ENCODE peak calls at places on chromosome 14, in seven cellular contexts. Z is fibroblast of mammary gland, F is epithelial cell of esophagus, P is AG10803, U is foreskin fibroblast, W is BE2C, R is GM23248. D is an unnamed sample.

GRCh38 chr14:105774001-105774400 is 247.6 kb downstream of the TMEM121 start:
- DNase-seq in P (no peak), Z (no peak), F (no peak), U (no peak), W (no peak), R (no peak), D (no peak)

GRCh38 chr14:41609704-41610183 is 3.1 kb downstream of the LRFN5 start:
- DNase-seq in P (peak; percentile 8), U (peak; percentile 82), F (no peak), R (peak; percentile 80), Z (peak; percentile 74), W (peak; percentile 7), D (peak; percentile 76)

GRCh38 chr14:105092124-105092911 is 27.1 kb upstream of the GPR132 start:
- DNase-seq in R (peak; percentile 61), U (peak; percentile 45), F (peak; percentile 41), P (no peak), Z (no peak), W (peak; percentile 48), D (no peak)

GRCh38 chr14:73245401-73246325 is 8.4 kb downstream of the PAPLN start:
- DNase-seq in R (no peak), F (peak; percentile 73), Z (peak; percentile 46), W (no peak), P (peak; percentile 44), U (peak; percentile 85), D (no peak)

GRCh38 chr14:49882826-49883694 is 9.8 kb upstream of the ARF6 start:
- DNase-seq in R (no peak), F (peak; percentile 74), P (no peak), U (peak; percentile 65), Z (peak; percentile 72), W (no peak), D (no peak)

GRCh38 chr14:99246536-99247083 is 25.4 kb downstream of the BCL11B start:
- DNase-seq in R (no peak), P (no peak), Z (no peak), F (no peak), U (no peak), W (no peak), D (no peak)

GRCh38 chr14:99122521-99123125 is 149.4 kb downstream of the BCL11B start:
- DNase-seq in P (no peak), F (no peak), R (no peak), Z (no peak), W (no peak), U (no peak), D (no peak)

GRCh38 chr14:67694791-67695393 is 672 bp downstream of the RDH11 start:
- DNase-seq in U (peak; percentile 94), P (peak; percentile 77), Z (peak; percentile 98), W (peak; percentile 84), R (peak; percentile 98), F (peak; percentile 98), D (peak; percentile 87)

GRCh38 chr14:50339178-50339804 is 27.2 kb downstream of the DMAC2L start:
- DNase-seq in W (no peak), Z (no peak), P (no peak), F (no peak), U (no peak), R (no peak), D (no peak)

GRCh38 chr14:86852530-86852929 is 1140.5 kb downstream of the GALC start:
- DNase-seq in Z (no peak), R (no peak), W (no peak), F (no peak), U (peak; percentile 72), P (no peak), D (no peak)

GRCh38 chr14:58633831-58634230 is 3.9 kb upstream of the DACT1 start:
- DNase-seq in P (peak; percentile 41), F (no peak), W (no peak), R (peak; percentile 34), Z (no peak), U (no peak), D (no peak)

GRCh38 chr14:66979083-66979974 is 209.9 kb upstream of the GARIN2 start:
- DNase-seq in U (peak; percentile 18), F (no peak), P (peak; percentile 8), R (no peak), W (no peak), Z (no peak), D (no peak)

GRCh38 chr14:37901978-37902377 is 305.7 kb upstream of the SSTR1 start:
- DNase-seq in Z (peak; percentile 90), P (peak; percentile 85), W (no peak), U (peak; percentile 89), F (no peak), R (peak; percentile 87), D (peak; percentile 31)

GRCh38 chr14:91246051-91246852 is 1.7 kb upstream of the GPR68 start:
- DNase-seq in W (no peak), Z (no peak), P (no peak), F (no peak), R (no peak), U (no peak), D (no peak)

GRCh38 chr14:81472096-81472800 is 61.4 kb downstream of the SEL1L start:
- DNase-seq in F (peak; percentile 36), W (no peak), P (no peak), R (no peak), Z (no peak), U (no peak), D (no peak)

DNA sequence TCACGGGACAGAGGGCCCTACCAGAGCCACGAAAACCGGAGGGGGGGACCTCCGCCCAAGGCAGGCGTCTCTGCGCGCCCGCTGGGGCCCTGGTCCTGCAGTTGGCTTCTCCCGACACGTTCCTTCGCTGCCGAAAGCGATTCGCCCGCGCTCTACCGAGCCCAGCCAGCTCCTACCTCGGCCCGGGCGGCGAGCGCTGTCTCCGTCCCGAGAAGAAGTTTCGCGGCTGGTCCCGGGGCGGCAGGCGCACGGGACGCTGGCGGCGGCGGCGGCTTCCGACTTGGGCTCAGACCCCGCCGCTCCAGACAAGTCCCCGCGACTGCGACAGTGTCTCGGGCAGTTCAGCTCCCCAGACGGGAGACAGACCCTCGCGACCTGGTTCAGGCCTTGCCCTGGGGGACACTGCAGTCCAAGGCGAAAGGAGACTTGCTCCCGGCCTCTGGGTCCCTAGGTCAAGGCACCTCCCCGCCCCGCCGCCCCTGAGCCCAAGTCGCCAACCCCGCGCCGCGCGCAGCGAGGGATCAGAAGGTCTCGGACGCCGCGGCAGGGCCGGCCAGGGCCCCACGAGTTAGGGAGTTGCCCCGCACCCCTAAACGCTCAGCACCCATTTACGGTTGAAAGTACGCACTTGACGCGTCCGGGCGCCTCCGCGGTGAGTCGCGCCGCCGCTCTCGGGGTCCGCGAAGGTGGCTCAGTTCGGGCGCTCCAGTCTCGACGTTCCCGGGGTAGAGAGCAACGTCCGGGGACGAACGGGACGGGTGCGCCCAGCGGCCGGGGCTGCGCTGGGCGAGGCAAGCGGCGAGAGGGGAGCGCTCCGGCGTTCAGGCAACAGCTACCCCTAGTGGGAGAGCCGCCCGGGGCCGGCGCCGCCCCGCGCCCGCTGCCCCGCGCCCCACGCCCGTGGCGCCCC is 1.4 kb upstream of the DIO3 start:
- DNase-seq in U (peak; percentile 31), Z (no peak), P (peak; percentile 1), W (no peak), F (no peak), R (peak; percentile 33), D (no peak)
- H3K4me3 ChIP-seq in U (no peak overlapping the region), Z (no peak overlapping the region), P (no peak overlapping the region), W (peak overlapping the region; percentile 19), F (no peak overlapping the region), R (no peak overlapping the region), D (no peak overlapping the region)

DNA sequence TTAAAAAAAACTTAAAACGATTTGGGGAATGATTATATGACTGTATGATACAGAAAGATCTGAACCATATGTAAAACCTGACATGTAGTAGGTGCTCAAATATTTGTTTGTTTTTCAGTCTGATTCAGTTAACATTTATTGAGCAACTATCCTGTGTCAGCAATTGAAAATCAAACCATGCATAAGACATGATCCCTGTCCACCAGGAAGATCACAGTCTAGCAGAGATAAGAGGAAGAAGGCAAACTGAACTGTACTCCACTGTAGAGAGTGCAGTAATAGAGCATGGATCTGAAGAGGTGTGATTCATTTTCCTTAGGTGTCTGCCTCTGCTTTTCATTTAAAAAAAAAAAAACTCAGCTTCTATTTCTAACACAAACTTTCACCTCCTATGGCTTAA is 7.9 kb upstream of the AK7 start:
- DNase-seq in U (no peak), F (no peak), W (no peak), R (no peak), Z (no peak), P (no peak), D (no peak)
- H3K4me3 ChIP-seq in U (no peak overlapping the region), F (no peak overlapping the region), W (no peak overlapping the region), R (no peak overlapping the region), Z (no peak overlapping the region), P (no peak overlapping the region), D (no peak overlapping the region)

GRCh38 chr14:103058209-103059055 is 1.1 kb upstream of the CDC42BPB start:
- DNase-seq in W (no peak), R (peak; percentile 48), F (no peak), P (peak; percentile 11), U (peak; percentile 35), Z (no peak), D (no peak)

GRCh38 chr14:103057372-103058208 is at the start of gene CDC42BPB:
- DNase-seq in W (peak; percentile 95), U (peak; percentile 97), Z (peak; percentile 84), R (peak; percentile 98), F (peak; percentile 94), P (peak; percentile 92), D (peak; percentile 72)

GRCh38 chr14:103057028-103057371 is 349 bp downstream of the CDC42BPB start:
- DNase-seq in Z (no peak), P (peak; percentile 19), U (peak; percentile 46), W (peak; percentile 42), F (no peak), R (no peak), D (no peak)

GRCh38 chr14:103061482-103061976 is 4.2 kb upstream of the CDC42BPB start:
- DNase-seq in U (no peak), R (no peak), W (no peak), F (no peak), Z (no peak), P (no peak), D (no peak)

GRCh38 chr14:103059556-103059955 is 2.2 kb upstream of the CDC42BPB start:
- DNase-seq in P (no peak), F (no peak), R (no peak), Z (no peak), U (no peak), W (no peak), D (no peak)
- H3K4me3 ChIP-seq in P (peak overlapping the region; percentile 12), F (no peak overlapping the region), R (peak overlapping the region; percentile 86), Z (no peak overlapping the region), U (no peak overlapping the region), W (no peak overlapping the region), D (no peak overlapping the region)

DNA sequence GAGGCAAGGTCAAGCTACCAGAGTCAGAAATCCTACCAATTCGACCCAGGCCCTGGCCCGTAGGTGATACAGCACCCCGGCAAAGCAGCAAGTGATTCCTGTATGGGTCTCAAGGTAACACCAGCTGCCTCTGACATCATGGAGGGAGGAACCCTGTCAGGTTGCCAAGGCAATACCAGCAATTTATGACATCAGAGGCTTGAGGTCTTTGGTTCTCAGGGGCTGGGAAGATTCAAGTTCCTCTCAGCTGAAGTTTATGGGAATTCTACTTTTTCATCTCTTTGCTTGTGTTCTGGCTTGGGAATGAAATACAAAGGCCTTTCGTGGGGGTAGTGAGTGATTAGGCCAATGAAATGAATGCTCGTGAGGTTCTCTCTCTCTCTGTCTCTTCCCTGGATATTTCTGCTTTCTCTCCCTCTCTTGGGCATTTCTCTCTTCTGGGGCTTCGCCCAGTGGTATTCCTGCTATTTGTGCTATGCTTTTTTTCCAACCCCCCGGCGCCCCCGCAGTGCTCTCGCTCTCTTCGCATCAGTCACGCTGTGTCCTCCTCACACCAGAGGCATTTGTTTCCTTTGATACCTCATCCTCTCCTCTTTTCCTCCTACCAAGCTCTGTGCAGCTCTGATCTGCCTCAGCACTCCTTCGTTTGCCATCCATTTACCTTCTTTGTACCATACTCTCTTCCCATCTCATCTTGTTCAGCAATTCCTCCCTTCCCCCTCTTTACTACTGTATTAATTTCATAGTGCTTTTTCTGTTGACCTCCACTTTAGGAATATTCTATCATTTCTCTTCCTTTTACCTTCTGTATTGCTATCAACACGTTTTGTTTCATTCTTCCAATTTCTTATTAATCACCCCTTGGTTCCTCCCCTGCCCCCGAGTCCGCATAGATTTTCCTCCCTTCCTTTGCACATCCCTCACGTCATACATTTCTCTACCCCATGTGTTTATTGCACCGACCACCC is 2.9 kb downstream of the ZFHX2 start:
- DNase-seq in Z (peak; percentile 40), W (no peak), U (peak; percentile 54), P (peak; percentile 45), R (peak; percentile 61), F (no peak), D (no peak)
- H3K4me3 ChIP-seq in Z (no peak overlapping the region), W (no peak overlapping the region), U (no peak overlapping the region), P (no peak overlapping the region), R (no peak overlapping the region), F (no peak overlapping the region), D (no peak overlapping the region)

D was measured in skeletal muscle cell.